ENCODE peak calls at places on chromosomes 3 and 15, in eight cellular contexts. One of them, this sample, is unnamed.

GRCh38 chr15:41495736-41496599 is 2.3 kb downstream of the ITPKA start:
- DNase-seq in T47D: no peak
- DNase-seq in effector CD8-positive, alpha-beta T cell: no peak
- DNase-seq in KG1: no peak
- DNase-seq in HCEC 1CT: no peak
- DNase-seq in activated T-helper 9 cell treated with anti-CD3 and anti-CD28 coated beads, Interleukin-2, amount 50 U/mL, for 16 hours: no peak
- DNase-seq in testis: no peak
- DNase-seq in heart left ventricle: no peak
- DNase-seq in this sample: no peak

GRCh38 chr3:30227571-30228301 is 378.7 kb upstream of the TGFBR2 start:
- DNase-seq in T47D: no peak
- DNase-seq in effector CD8-positive, alpha-beta T cell: no peak
- DNase-seq in KG1: no peak
- DNase-seq in HCEC 1CT: peak
- DNase-seq in activated T-helper 9 cell treated with anti-CD3 and anti-CD28 coated beads, Interleukin-2, amount 50 U/mL, for 16 hours: no peak
- DNase-seq in testis: no peak
- DNase-seq in heart left ventricle: no peak
- DNase-seq in this sample: no peak

GRCh38 chr3:54122046-54122801 is at the start of gene CACNA2D3:
- DNase-seq in T47D: peak
- DNase-seq in effector CD8-positive, alpha-beta T cell: no peak
- DNase-seq in KG1: no peak
- DNase-seq in HCEC 1CT: no peak
- DNase-seq in activated T-helper 9 cell treated with anti-CD3 and anti-CD28 coated beads, Interleukin-2, amount 50 U/mL, for 16 hours: no peak
- DNase-seq in testis: peak
- DNase-seq in heart left ventricle: peak
- DNase-seq in this sample: no peak

GRCh38 chr3:100954990-100955389 is 38.2 kb downstream of the ABI3BP start:
- DNase-seq in T47D: no peak
- DNase-seq in effector CD8-positive, alpha-beta T cell: no peak
- DNase-seq in KG1: no peak
- DNase-seq in HCEC 1CT: peak
- DNase-seq in activated T-helper 9 cell treated with anti-CD3 and anti-CD28 coated beads, Interleukin-2, amount 50 U/mL, for 16 hours: no peak
- DNase-seq in testis: peak
- DNase-seq in heart left ventricle: peak
- DNase-seq in this sample: no peak

GRCh38 chr15:42693942-42694341 is 43.0 kb downstream of the CDAN1 start:
- DNase-seq in T47D: no peak
- DNase-seq in effector CD8-positive, alpha-beta T cell: no peak
- DNase-seq in KG1: no peak
- DNase-seq in HCEC 1CT: no peak
- DNase-seq in activated T-helper 9 cell treated with anti-CD3 and anti-CD28 coated beads, Interleukin-2, amount 50 U/mL, for 16 hours: no peak
- DNase-seq in testis: no peak
- DNase-seq in heart left ventricle: no peak
- DNase-seq in this sample: no peak

GRCh38 chr3:170740726-170741591 is 129.0 kb downstream of the RPL22L1 start:
- DNase-seq in T47D: no peak
- DNase-seq in effector CD8-positive, alpha-beta T cell: no peak
- DNase-seq in KG1: no peak
- DNase-seq in HCEC 1CT: peak
- DNase-seq in activated T-helper 9 cell treated with anti-CD3 and anti-CD28 coated beads, Interleukin-2, amount 50 U/mL, for 16 hours: no peak
- DNase-seq in testis: peak
- DNase-seq in heart left ventricle: no peak
- DNase-seq in this sample: no peak

GRCh38 chr3:44098666-44099065 is 143.0 kb upstream of the TOPAZ1 start:
- DNase-seq in T47D: no peak
- DNase-seq in effector CD8-positive, alpha-beta T cell: no peak
- DNase-seq in KG1: no peak
- DNase-seq in HCEC 1CT: no peak
- DNase-seq in activated T-helper 9 cell treated with anti-CD3 and anti-CD28 coated beads, Interleukin-2, amount 50 U/mL, for 16 hours: no peak
- DNase-seq in testis: no peak
- DNase-seq in heart left ventricle: no peak
- DNase-seq in this sample: no peak

GRCh38 chr3:123485551-123485950 is 36.7 kb upstream of the ADCY5 start:
- DNase-seq in T47D: no peak
- DNase-seq in effector CD8-positive, alpha-beta T cell: no peak
- DNase-seq in KG1: no peak
- DNase-seq in HCEC 1CT: no peak
- DNase-seq in activated T-helper 9 cell treated with anti-CD3 and anti-CD28 coated beads, Interleukin-2, amount 50 U/mL, for 16 hours: no peak
- DNase-seq in testis: no peak
- DNase-seq in heart left ventricle: no peak
- DNase-seq in this sample: no peak

GRCh38 chr3:60770532-60770931 is 480.7 kb downstream of the FHIT start:
- DNase-seq in T47D: peak
- DNase-seq in effector CD8-positive, alpha-beta T cell: no peak
- DNase-seq in KG1: no peak
- DNase-seq in HCEC 1CT: no peak
- DNase-seq in activated T-helper 9 cell treated with anti-CD3 and anti-CD28 coated beads, Interleukin-2, amount 50 U/mL, for 16 hours: no peak
- DNase-seq in testis: no peak
- DNase-seq in heart left ventricle: no peak
- DNase-seq in this sample: no peak

GRCh38 chr3:119647843-119648575 is 12.4 kb downstream of the POPDC2 start:
- DNase-seq in T47D: no peak
- DNase-seq in effector CD8-positive, alpha-beta T cell: no peak
- DNase-seq in KG1: no peak
- DNase-seq in HCEC 1CT: no peak
- DNase-seq in activated T-helper 9 cell treated with anti-CD3 and anti-CD28 coated beads, Interleukin-2, amount 50 U/mL, for 16 hours: no peak
- DNase-seq in testis: no peak
- DNase-seq in heart left ventricle: no peak
- DNase-seq in this sample: no peak

GRCh38 chr3:195708066-195708465 is 12.7 kb upstream of the MUC20 start:
- DNase-seq in T47D: no peak
- DNase-seq in effector CD8-positive, alpha-beta T cell: no peak
- DNase-seq in KG1: no peak
- DNase-seq in HCEC 1CT: no peak
- DNase-seq in activated T-helper 9 cell treated with anti-CD3 and anti-CD28 coated beads, Interleukin-2, amount 50 U/mL, for 16 hours: no peak
- DNase-seq in testis: no peak
- DNase-seq in heart left ventricle: no peak
- DNase-seq in this sample: no peak

GRCh38 chr15:70892002-70892911 is at the start of the genes LRRC49 and THAP10:
- DNase-seq in T47D: peak
- DNase-seq in effector CD8-positive, alpha-beta T cell: no peak
- DNase-seq in KG1: no peak
- DNase-seq in HCEC 1CT: peak
- DNase-seq in activated T-helper 9 cell treated with anti-CD3 and anti-CD28 coated beads, Interleukin-2, amount 50 U/mL, for 16 hours: peak
- DNase-seq in testis: peak
- DNase-seq in heart left ventricle: peak
- DNase-seq in this sample: no peak

GRCh38 chr3:132444333-132444732 is 27.0 kb downstream of the DNAJC13 start:
- DNase-seq in T47D: no peak
- DNase-seq in effector CD8-positive, alpha-beta T cell: no peak
- DNase-seq in KG1: no peak
- DNase-seq in HCEC 1CT: peak
- DNase-seq in activated T-helper 9 cell treated with anti-CD3 and anti-CD28 coated beads, Interleukin-2, amount 50 U/mL, for 16 hours: no peak
- DNase-seq in testis: no peak
- DNase-seq in heart left ventricle: no peak
- DNase-seq in this sample: no peak

GRCh38 chr15:74303741-74304309 is 63.6 kb downstream of the CYP11A1 start:
- DNase-seq in T47D: no peak
- DNase-seq in effector CD8-positive, alpha-beta T cell: no peak
- DNase-seq in KG1: no peak
- DNase-seq in HCEC 1CT: no peak
- DNase-seq in activated T-helper 9 cell treated with anti-CD3 and anti-CD28 coated beads, Interleukin-2, amount 50 U/mL, for 16 hours: no peak
- DNase-seq in testis: no peak
- DNase-seq in heart left ventricle: no peak
- DNase-seq in this sample: no peak

GRCh38 chr15:74770211-74770892 is 11.5 kb upstream of the CSK start:
- DNase-seq in T47D: no peak
- DNase-seq in effector CD8-positive, alpha-beta T cell: no peak
- DNase-seq in KG1: no peak
- DNase-seq in HCEC 1CT: no peak
- DNase-seq in activated T-helper 9 cell treated with anti-CD3 and anti-CD28 coated beads, Interleukin-2, amount 50 U/mL, for 16 hours: no peak
- DNase-seq in testis: no peak
- DNase-seq in heart left ventricle: no peak
- DNase-seq in this sample: no peak